ENCODE peak calls at places on chromosome 1, in five cellular contexts. B is heart right ventricle; C is IMR-90; A is heart left ventricle; K is CD4-positive, alpha-beta T cell. Q is an unnamed sample.

GRCh38 chr1:177913762-177914540 is 55.9 kb downstream of the SEC16B start:
- DNase-seq in B (no peak), C (peak; percentile 63), A (no peak), K (no peak), Q (no peak)

GRCh38 chr1:225962440-225962975 is 21.5 kb upstream of the LEFTY2 start:
- DNase-seq in B (peak; percentile 25), C (no peak), A (no peak), K (peak; percentile 57), Q (peak; percentile 67)

GRCh38 chr1:183023601-183024351 is 556 bp downstream of the LAMC1 start:
- DNase-seq in B (peak; percentile 63), C (peak; percentile 47), A (peak; percentile 66), K (no peak), Q (peak; percentile 85)

GRCh38 chr1:226063362-226064167 is 1.0 kb downstream of the H3-3A start:
- DNase-seq in B (peak; percentile 51), C (peak; percentile 28), A (peak; percentile 37), K (peak; percentile 21), Q (peak; percentile 53)

GRCh38 chr1:168079761-168080160 is 57.0 kb downstream of the GPR161 start:
- DNase-seq in B (no peak), C (peak; percentile 65), A (no peak), K (no peak), Q (no peak)

GRCh38 chr1:162145280-162145965 is 75.9 kb downstream of the NOS1AP start:
- DNase-seq in B (no peak), C (no peak), A (no peak), K (no peak), Q (no peak)

GRCh38 chr1:151146416-151147131 is at the start of gene SEMA6C:
- DNase-seq in B (peak; percentile 96), C (peak; percentile 86), A (peak; percentile 98), K (peak; percentile 82), Q (peak; percentile 95)

GRCh38 chr1:201536542-201536941 is 2.4 kb upstream of the NAV1 start:
- DNase-seq in B (no peak), C (peak; percentile 92), A (peak; percentile 67), K (no peak), Q (no peak)

GRCh38 chr1:109767596-109768334 is 4.0 kb upstream of the EPS8L3 start:
- DNase-seq in B (no peak), C (no peak), A (peak; percentile 21), K (no peak), Q (peak; percentile 29)

GRCh38 chr1:2867861-2868260 is 66.4 kb upstream of the TTC34 start:
- DNase-seq in B (no peak), C (no peak), A (no peak), K (no peak), Q (no peak)

GRCh38 chr1:16181887-16182719 is 26.2 kb upstream of the EPHA2 start:
- DNase-seq in B (peak; percentile 88), C (peak; percentile 89), A (peak; percentile 90), K (no peak), Q (peak; percentile 86)

GRCh38 chr1:41006942-41007865 is 14.3 kb downstream of the SLFNL1 start:
- DNase-seq in B (no peak), C (peak; percentile 37), A (no peak), K (no peak), Q (no peak)

GRCh38 chr1:247145279-247145678 is 26.5 kb downstream of the ZNF124 start:
- DNase-seq in B (no peak), C (no peak), A (no peak), K (no peak), Q (no peak)
- H3K9me3 ChIP-seq in B (peaks cover 3% of the 10 kb centered on the region), C (peaks cover 40% of the 10 kb centered on the region), A (peaks cover 92% of the 10 kb centered on the region), K (peaks cover 92% of the 10 kb centered on the region), Q (peaks cover 97% of the 10 kb centered on the region)

GRCh38 chr1:148158594-148158993 is 6.5 kb upstream of the NBPF11 start:
- DNase-seq in B (no peak), C (no peak), A (no peak), K (no peak), Q (no peak)
- H3K27ac ChIP-seq in B (no peak overlapping the region), C (no peak overlapping the region), A (no peak overlapping the region), K (no peak overlapping the region), Q (no peak overlapping the region)

GRCh38 chr1:235670157-235670776 is 20.7 kb upstream of the GNG4 start:
- DNase-seq in B (no peak), C (peak; percentile 4), A (no peak), K (no peak), Q (no peak)
- H3K9me3 ChIP-seq in B (peaks cover 7% of the 10 kb centered on the region), C (peaks cover 16% of the 10 kb centered on the region), A (peaks cover 37% of the 10 kb centered on the region), K (peaks cover 48% of the 10 kb centered on the region), Q (peaks cover 34% of the 10 kb centered on the region)

DNA sequence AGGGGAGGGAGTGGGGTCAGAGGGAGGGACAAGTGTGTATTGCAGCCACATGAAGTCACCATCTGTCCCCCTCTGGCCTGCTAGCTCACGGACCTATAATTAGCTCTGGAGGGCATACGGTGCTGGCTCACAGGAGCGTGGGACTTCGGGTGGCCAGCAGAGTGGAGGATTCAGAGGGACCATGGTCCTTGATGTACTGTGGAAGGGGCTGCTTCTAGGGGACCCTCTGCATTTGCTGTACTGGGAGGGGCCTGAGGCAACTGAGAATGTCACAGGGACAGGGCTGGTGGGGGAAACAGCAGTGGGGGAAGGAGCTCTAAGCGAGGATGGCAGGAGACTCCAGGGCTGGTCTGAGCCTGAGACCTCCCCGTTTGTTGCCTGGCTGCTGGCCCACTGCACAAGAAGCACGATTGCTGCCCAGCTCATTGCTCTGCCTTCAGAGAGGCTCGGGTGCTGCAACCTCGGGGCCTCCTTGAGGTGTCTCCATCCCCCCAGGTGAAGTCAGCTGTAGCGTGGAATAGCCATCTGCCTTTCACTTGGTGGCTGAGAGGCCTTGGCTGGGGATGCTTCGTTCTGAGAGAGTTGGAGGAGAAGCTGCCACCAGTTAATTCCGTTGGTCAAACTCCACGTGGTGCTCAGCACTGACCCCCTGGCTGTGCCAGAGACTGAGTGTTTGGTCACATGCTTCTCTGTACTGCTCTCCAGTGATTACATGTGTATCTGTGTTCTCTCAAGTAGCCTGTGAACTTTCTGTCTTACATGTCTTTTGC is 2.7 kb downstream of the PPFIA4 start:
- DNase-seq in B (peak; percentile 47), C (no peak), A (peak; percentile 67), K (no peak), Q (no peak)
- H3K27ac ChIP-seq in B (peak overlapping the region; percentile 82), C (no peak overlapping the region), A (peak overlapping the region; percentile 21), K (no peak overlapping the region), Q (no peak overlapping the region)

DNA sequence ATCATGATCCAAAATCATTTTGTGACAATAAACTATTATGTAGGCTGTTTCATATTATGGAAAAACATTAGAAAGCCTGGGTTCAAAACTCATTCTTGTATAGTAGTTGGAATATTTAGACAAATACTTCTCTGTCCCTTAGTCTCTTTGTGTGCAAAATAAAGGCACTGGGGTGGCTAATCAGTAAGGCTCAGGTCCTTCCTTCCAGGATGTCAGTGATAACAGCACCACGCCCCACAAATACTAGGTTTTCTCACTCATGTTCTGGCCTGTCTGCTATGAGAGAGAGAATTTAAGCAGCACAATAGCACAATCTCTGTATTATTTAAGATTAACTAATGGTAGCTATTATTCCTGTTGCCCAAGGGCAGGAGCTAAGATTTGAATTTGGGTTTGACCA is 458.3 kb upstream of the BEND5 start:
- DNase-seq in B (no peak), C (no peak), A (no peak), K (no peak), Q (no peak)
- H3K9me3 ChIP-seq in B (no peaks in the 10 kb centered on the region), C (peaks cover 3% of the 10 kb centered on the region), A (no peaks in the 10 kb centered on the region), K (no peaks in the 10 kb centered on the region), Q (no peaks in the 10 kb centered on the region)

GRCh38 chr1:36238433-36238832 is 14.2 kb downstream of the THRAP3 start:
- DNase-seq in B (no peak), C (peak; percentile 86), A (no peak), K (no peak), Q (no peak)
- H3K27ac ChIP-seq in B (peak overlapping the region; percentile 62), C (peak overlapping the region; percentile 80), A (peak overlapping the region; percentile 25), K (no peak overlapping the region), Q (no peak overlapping the region)

DNA sequence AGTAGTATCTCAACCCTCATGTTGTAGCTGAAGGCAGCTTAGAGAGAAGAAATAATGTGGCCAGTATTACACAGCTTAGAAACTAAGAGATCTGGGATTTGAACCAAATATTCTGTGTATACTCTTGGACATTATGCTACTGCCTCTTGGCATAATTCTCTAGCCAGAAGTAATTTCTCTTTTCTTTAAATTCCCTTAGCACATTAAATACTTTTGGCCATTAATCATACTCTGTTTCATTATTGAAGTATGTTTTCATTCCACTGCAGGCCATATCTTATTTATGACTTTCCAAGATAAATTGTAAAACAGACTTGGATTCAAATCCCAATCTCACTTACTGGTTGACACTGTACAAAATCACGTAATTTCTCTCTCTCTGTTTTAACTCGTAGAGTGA is 181.3 kb upstream of the SPAG17 start:
- DNase-seq in B (no peak), C (no peak), A (no peak), K (no peak), Q (no peak)
- H3K9me3 ChIP-seq in B (peaks cover 11% of the 10 kb centered on the region), C (peaks cover 2% of the 10 kb centered on the region), A (peaks cover 81% of the 10 kb centered on the region), K (peaks cover 26% of the 10 kb centered on the region), Q (peaks cover 28% of the 10 kb centered on the region)

GRCh38 chr1:186326009-186326408 is 49.0 kb downstream of the TPR start:
- DNase-seq in B (no peak), C (no peak), A (no peak), K (no peak), Q (no peak)
- H3K27ac ChIP-seq in B (no peak overlapping the region), C (no peak overlapping the region), A (no peak overlapping the region), K (no peak overlapping the region), Q (no peak overlapping the region)

DNA sequence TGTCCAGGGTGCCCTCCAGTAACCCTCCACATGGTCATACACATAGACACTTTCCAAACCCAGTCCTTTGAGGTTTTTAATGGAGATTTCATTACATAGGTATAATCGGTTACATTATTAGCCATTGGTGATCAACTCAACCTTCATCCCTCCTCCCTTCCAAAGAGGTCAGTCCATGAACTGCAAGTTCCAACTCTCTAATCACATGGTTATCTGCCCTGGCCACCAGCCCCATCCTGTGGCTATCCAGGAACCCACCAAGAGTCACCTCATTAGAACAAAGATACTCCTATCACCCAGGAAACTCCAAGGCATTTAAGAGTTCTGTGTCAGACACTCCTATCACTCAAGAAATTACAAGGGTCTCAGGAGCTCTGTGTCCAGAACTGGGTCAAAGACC is 12.2 kb downstream of the ATP1A4 start:
- DNase-seq in B (no peak), C (no peak), A (no peak), K (no peak), Q (no peak)
- H3K9me3 ChIP-seq in B (no peaks in the 10 kb centered on the region), C (no peaks in the 10 kb centered on the region), A (no peaks in the 10 kb centered on the region), K (no peaks in the 10 kb centered on the region), Q (no peaks in the 10 kb centered on the region)